ENCODE peak calls at places on chromosomes 4 and X, in nine cellular contexts. One of them, this sample, is unnamed.

GRCh38 chr4:126466848-126467247 is 1152.1 kb downstream of the FAT4 start:
- DNase-seq in GM10248: no peak
- DNase-seq in M059J: no peak
- DNase-seq in lower lobe of right lung: no peak
- DNase-seq in AG20443: no peak
- DNase-seq in CD8-positive, alpha-beta memory T cell: no peak
- DNase-seq in activated T-cell treated with anti-CD3 and anti-CD28 coated beads for 1 hour: no peak
- DNase-seq in neuronal stem cell: no peak
- DNase-seq in choroid plexus epithelial cell: no peak
- DNase-seq in this sample: no peak

GRCh38 chrX:130091976-130092522 is 18.2 kb downstream of the ELF4 start:
- DNase-seq in GM10248: peak
- DNase-seq in M059J: no peak
- DNase-seq in lower lobe of right lung: peak
- DNase-seq in AG20443: no peak
- DNase-seq in CD8-positive, alpha-beta memory T cell: peak
- DNase-seq in activated T-cell treated with anti-CD3 and anti-CD28 coated beads for 1 hour: peak
- DNase-seq in neuronal stem cell: no peak
- DNase-seq in choroid plexus epithelial cell: no peak
- DNase-seq in this sample: no peak

GRCh38 chr4:62210521-62210920 is 1010.4 kb downstream of the ADGRL3 start:
- DNase-seq in GM10248: no peak
- DNase-seq in M059J: no peak
- DNase-seq in lower lobe of right lung: no peak
- DNase-seq in AG20443: no peak
- DNase-seq in CD8-positive, alpha-beta memory T cell: no peak
- DNase-seq in activated T-cell treated with anti-CD3 and anti-CD28 coated beads for 1 hour: no peak
- DNase-seq in neuronal stem cell: no peak
- DNase-seq in choroid plexus epithelial cell: peak
- DNase-seq in this sample: no peak

GRCh38 chr4:7043521-7044414 is 596 bp downstream of the TADA2B start:
- DNase-seq in GM10248: no peak
- DNase-seq in M059J: peak
- DNase-seq in lower lobe of right lung: peak
- DNase-seq in AG20443: no peak
- DNase-seq in CD8-positive, alpha-beta memory T cell: peak
- DNase-seq in activated T-cell treated with anti-CD3 and anti-CD28 coated beads for 1 hour: peak
- DNase-seq in neuronal stem cell: no peak
- DNase-seq in choroid plexus epithelial cell: peak
- DNase-seq in this sample: no peak

GRCh38 chr4:65340382-65341109 is 329.7 kb downstream of the EPHA5 start:
- DNase-seq in GM10248: no peak
- DNase-seq in M059J: no peak
- DNase-seq in lower lobe of right lung: no peak
- DNase-seq in AG20443: no peak
- DNase-seq in CD8-positive, alpha-beta memory T cell: no peak
- DNase-seq in activated T-cell treated with anti-CD3 and anti-CD28 coated beads for 1 hour: no peak
- DNase-seq in neuronal stem cell: no peak
- DNase-seq in choroid plexus epithelial cell: no peak
- DNase-seq in this sample: no peak

GRCh38 chrX:123846598-123847038 is 13.2 kb upstream of the XIAP start:
- DNase-seq in GM10248: no peak
- DNase-seq in M059J: peak
- DNase-seq in lower lobe of right lung: no peak
- DNase-seq in AG20443: no peak
- DNase-seq in CD8-positive, alpha-beta memory T cell: no peak
- DNase-seq in activated T-cell treated with anti-CD3 and anti-CD28 coated beads for 1 hour: no peak
- DNase-seq in neuronal stem cell: no peak
- DNase-seq in choroid plexus epithelial cell: peak
- DNase-seq in this sample: no peak

GRCh38 chr4:151652841-151653547 is 107.8 kb downstream of the GATB start:
- DNase-seq in GM10248: no peak
- DNase-seq in M059J: no peak
- DNase-seq in lower lobe of right lung: no peak
- DNase-seq in AG20443: peak
- DNase-seq in CD8-positive, alpha-beta memory T cell: no peak
- DNase-seq in activated T-cell treated with anti-CD3 and anti-CD28 coated beads for 1 hour: no peak
- DNase-seq in neuronal stem cell: no peak
- DNase-seq in choroid plexus epithelial cell: peak
- DNase-seq in this sample: no peak

GRCh38 chrX:150692837-150693781 is at the start of gene MTMR1:
- DNase-seq in GM10248: peak
- DNase-seq in M059J: peak
- DNase-seq in lower lobe of right lung: peak
- DNase-seq in AG20443: peak
- DNase-seq in CD8-positive, alpha-beta memory T cell: peak
- DNase-seq in activated T-cell treated with anti-CD3 and anti-CD28 coated beads for 1 hour: peak
- DNase-seq in neuronal stem cell: no peak
- DNase-seq in choroid plexus epithelial cell: no peak
- DNase-seq in this sample: no peak

GRCh38 chrX:135557344-135557743 is 36.9 kb downstream of the INTS6L start:
- DNase-seq in GM10248: no peak
- DNase-seq in M059J: no peak
- DNase-seq in lower lobe of right lung: no peak
- DNase-seq in AG20443: no peak
- DNase-seq in CD8-positive, alpha-beta memory T cell: no peak
- DNase-seq in activated T-cell treated with anti-CD3 and anti-CD28 coated beads for 1 hour: no peak
- DNase-seq in neuronal stem cell: no peak
- DNase-seq in choroid plexus epithelial cell: no peak
- DNase-seq in this sample: no peak

GRCh38 chr4:2756691-2757350 is 685 bp upstream of the TNIP2 start:
- DNase-seq in GM10248: no peak
- DNase-seq in M059J: no peak
- DNase-seq in lower lobe of right lung: peak
- DNase-seq in AG20443: no peak
- DNase-seq in CD8-positive, alpha-beta memory T cell: no peak
- DNase-seq in activated T-cell treated with anti-CD3 and anti-CD28 coated beads for 1 hour: no peak
- DNase-seq in neuronal stem cell: no peak
- DNase-seq in choroid plexus epithelial cell: no peak
- DNase-seq in this sample: no peak

This sample was measured in SK-N-MC.